ENCODE peak calls at places on chromosomes 13 and 19, in nine cellular contexts. One of them, this sample, is unnamed.

GRCh38 chr13:68078874-68079273 is 848.7 kb upstream of the PCDH9 start:
- DNase-seq in HEK293T: no peak
- DNase-seq in NK-92 treated with Interleukin-12 subunit alpha and Interleukin-12 subunit beta, amount 100 ng/mL, for 24 hours: no peak
- DNase-seq in CD8-positive, alpha-beta T cell: no peak
- DNase-seq in retinal pigment epithelial cell: no peak
- DNase-seq in midbrain: no peak
- DNase-seq in NCI-H1105: no peak
- DNase-seq in stomach: no peak
- DNase-seq in left ventricle myocardium inferior: no peak
- DNase-seq in this sample: no peak

GRCh38 chr19:34226036-34226435 is 28.3 kb upstream of the GARRE1 start:
- DNase-seq in HEK293T: no peak
- DNase-seq in NK-92 treated with Interleukin-12 subunit alpha and Interleukin-12 subunit beta, amount 100 ng/mL, for 24 hours: no peak
- DNase-seq in CD8-positive, alpha-beta T cell: no peak
- DNase-seq in retinal pigment epithelial cell: no peak
- DNase-seq in midbrain: no peak
- DNase-seq in NCI-H1105: no peak
- DNase-seq in stomach: no peak
- DNase-seq in left ventricle myocardium inferior: no peak
- DNase-seq in this sample: no peak

GRCh38 chr13:44172411-44172810 is 201.2 kb upstream of the SERP2 start:
- DNase-seq in HEK293T: no peak
- DNase-seq in NK-92 treated with Interleukin-12 subunit alpha and Interleukin-12 subunit beta, amount 100 ng/mL, for 24 hours: no peak
- DNase-seq in CD8-positive, alpha-beta T cell: no peak
- DNase-seq in retinal pigment epithelial cell: no peak
- DNase-seq in midbrain: no peak
- DNase-seq in NCI-H1105: no peak
- DNase-seq in stomach: no peak
- DNase-seq in left ventricle myocardium inferior: no peak
- DNase-seq in this sample: no peak

GRCh38 chr13:24511019-24511823 is 1.4 kb downstream of the PARP4 start:
- DNase-seq in HEK293T: peak
- DNase-seq in NK-92 treated with Interleukin-12 subunit alpha and Interleukin-12 subunit beta, amount 100 ng/mL, for 24 hours: no peak
- DNase-seq in CD8-positive, alpha-beta T cell: no peak
- DNase-seq in retinal pigment epithelial cell: peak
- DNase-seq in midbrain: no peak
- DNase-seq in NCI-H1105: no peak
- DNase-seq in stomach: peak
- DNase-seq in left ventricle myocardium inferior: no peak
- DNase-seq in this sample: peak

GRCh38 chr19:19053508-19054314 is 10.1 kb upstream of the SLC25A42 start:
- DNase-seq in HEK293T: peak
- DNase-seq in NK-92 treated with Interleukin-12 subunit alpha and Interleukin-12 subunit beta, amount 100 ng/mL, for 24 hours: no peak
- DNase-seq in CD8-positive, alpha-beta T cell: peak
- DNase-seq in retinal pigment epithelial cell: no peak
- DNase-seq in midbrain: peak
- DNase-seq in NCI-H1105: peak
- DNase-seq in stomach: peak
- DNase-seq in left ventricle myocardium inferior: peak
- DNase-seq in this sample: peak

GRCh38 chr19:34430738-34431625 is 2.8 kb downstream of the UBA2 start:
- DNase-seq in HEK293T: peak
- DNase-seq in NK-92 treated with Interleukin-12 subunit alpha and Interleukin-12 subunit beta, amount 100 ng/mL, for 24 hours: no peak
- DNase-seq in CD8-positive, alpha-beta T cell: no peak
- DNase-seq in retinal pigment epithelial cell: no peak
- DNase-seq in midbrain: peak
- DNase-seq in NCI-H1105: peak
- DNase-seq in stomach: no peak
- DNase-seq in left ventricle myocardium inferior: no peak
- DNase-seq in this sample: peak

GRCh38 chr13:35712907-35713685 is 236.6 kb upstream of the MAB21L1 start:
- DNase-seq in HEK293T: no peak
- DNase-seq in NK-92 treated with Interleukin-12 subunit alpha and Interleukin-12 subunit beta, amount 100 ng/mL, for 24 hours: no peak
- DNase-seq in CD8-positive, alpha-beta T cell: no peak
- DNase-seq in retinal pigment epithelial cell: no peak
- DNase-seq in midbrain: no peak
- DNase-seq in NCI-H1105: no peak
- DNase-seq in stomach: no peak
- DNase-seq in left ventricle myocardium inferior: no peak
- DNase-seq in this sample: no peak

GRCh38 chr13:39971526-39971925 is 316.1 kb downstream of the COG6 start:
- DNase-seq in HEK293T: no peak
- DNase-seq in NK-92 treated with Interleukin-12 subunit alpha and Interleukin-12 subunit beta, amount 100 ng/mL, for 24 hours: no peak
- DNase-seq in CD8-positive, alpha-beta T cell: no peak
- DNase-seq in retinal pigment epithelial cell: no peak
- DNase-seq in midbrain: no peak
- DNase-seq in NCI-H1105: no peak
- DNase-seq in stomach: no peak
- DNase-seq in left ventricle myocardium inferior: no peak
- DNase-seq in this sample: no peak

GRCh38 chr13:110265682-110266430 is 41.1 kb downstream of the COL4A1 start:
- DNase-seq in HEK293T: no peak
- DNase-seq in NK-92 treated with Interleukin-12 subunit alpha and Interleukin-12 subunit beta, amount 100 ng/mL, for 24 hours: no peak
- DNase-seq in CD8-positive, alpha-beta T cell: no peak
- DNase-seq in retinal pigment epithelial cell: no peak
- DNase-seq in midbrain: no peak
- DNase-seq in NCI-H1105: peak
- DNase-seq in stomach: no peak
- DNase-seq in left ventricle myocardium inferior: peak
- DNase-seq in this sample: no peak

GRCh38 chr19:17778621-17779280 is 16.2 kb upstream of the B3GNT3 start:
- DNase-seq in HEK293T: peak
- DNase-seq in NK-92 treated with Interleukin-12 subunit alpha and Interleukin-12 subunit beta, amount 100 ng/mL, for 24 hours: no peak
- DNase-seq in CD8-positive, alpha-beta T cell: no peak
- DNase-seq in retinal pigment epithelial cell: no peak
- DNase-seq in midbrain: no peak
- DNase-seq in NCI-H1105: no peak
- DNase-seq in stomach: no peak
- DNase-seq in left ventricle myocardium inferior: no peak
- DNase-seq in this sample: no peak

GRCh38 chr19:3554254-3555083 is 2.9 kb downstream of the MFSD12 start:
- DNase-seq in HEK293T: no peak
- DNase-seq in NK-92 treated with Interleukin-12 subunit alpha and Interleukin-12 subunit beta, amount 100 ng/mL, for 24 hours: no peak
- DNase-seq in CD8-positive, alpha-beta T cell: peak
- DNase-seq in retinal pigment epithelial cell: no peak
- DNase-seq in midbrain: no peak
- DNase-seq in NCI-H1105: no peak
- DNase-seq in stomach: no peak
- DNase-seq in left ventricle myocardium inferior: no peak
- DNase-seq in this sample: peak

GRCh38 chr13:114065926-114066774 is 66.3 kb downstream of the RASA3 start:
- DNase-seq in HEK293T: no peak
- DNase-seq in NK-92 treated with Interleukin-12 subunit alpha and Interleukin-12 subunit beta, amount 100 ng/mL, for 24 hours: no peak
- DNase-seq in CD8-positive, alpha-beta T cell: peak
- DNase-seq in retinal pigment epithelial cell: no peak
- DNase-seq in midbrain: no peak
- DNase-seq in NCI-H1105: no peak
- DNase-seq in stomach: no peak
- DNase-seq in left ventricle myocardium inferior: no peak
- DNase-seq in this sample: peak

GRCh38 chr19:16376649-16377048 is 52.0 kb downstream of the KLF2 start:
- DNase-seq in HEK293T: peak
- DNase-seq in NK-92 treated with Interleukin-12 subunit alpha and Interleukin-12 subunit beta, amount 100 ng/mL, for 24 hours: no peak
- DNase-seq in CD8-positive, alpha-beta T cell: peak
- DNase-seq in retinal pigment epithelial cell: no peak
- DNase-seq in midbrain: no peak
- DNase-seq in NCI-H1105: no peak
- DNase-seq in stomach: no peak
- DNase-seq in left ventricle myocardium inferior: no peak
- DNase-seq in this sample: peak

GRCh38 chr13:109698779-109699178 is 87.6 kb downstream of the IRS2 start:
- DNase-seq in HEK293T: no peak
- DNase-seq in NK-92 treated with Interleukin-12 subunit alpha and Interleukin-12 subunit beta, amount 100 ng/mL, for 24 hours: no peak
- DNase-seq in CD8-positive, alpha-beta T cell: no peak
- DNase-seq in retinal pigment epithelial cell: no peak
- DNase-seq in midbrain: no peak
- DNase-seq in NCI-H1105: no peak
- DNase-seq in stomach: no peak
- DNase-seq in left ventricle myocardium inferior: no peak
- DNase-seq in this sample: no peak

GRCh38 chr13:79245937-79246574 is 160.0 kb downstream of the RBM26 start:
- DNase-seq in HEK293T: peak
- DNase-seq in NK-92 treated with Interleukin-12 subunit alpha and Interleukin-12 subunit beta, amount 100 ng/mL, for 24 hours: no peak
- DNase-seq in CD8-positive, alpha-beta T cell: no peak
- DNase-seq in retinal pigment epithelial cell: no peak
- DNase-seq in midbrain: no peak
- DNase-seq in NCI-H1105: no peak
- DNase-seq in stomach: no peak
- DNase-seq in left ventricle myocardium inferior: no peak
- DNase-seq in this sample: no peak

GRCh38 chr19:46924874-46925547 is 64.2 kb downstream of the ARHGAP35 start:
- DNase-seq in HEK293T: no peak
- DNase-seq in NK-92 treated with Interleukin-12 subunit alpha and Interleukin-12 subunit beta, amount 100 ng/mL, for 24 hours: peak
- DNase-seq in CD8-positive, alpha-beta T cell: peak
- DNase-seq in retinal pigment epithelial cell: no peak
- DNase-seq in midbrain: no peak
- DNase-seq in NCI-H1105: no peak
- DNase-seq in stomach: no peak
- DNase-seq in left ventricle myocardium inferior: no peak
- DNase-seq in this sample: no peak

GRCh38 chr13:111046590-111047141 is 68.4 kb upstream of the ARHGEF7 start:
- DNase-seq in HEK293T: no peak
- DNase-seq in NK-92 treated with Interleukin-12 subunit alpha and Interleukin-12 subunit beta, amount 100 ng/mL, for 24 hours: no peak
- DNase-seq in CD8-positive, alpha-beta T cell: no peak
- DNase-seq in retinal pigment epithelial cell: no peak
- DNase-seq in midbrain: peak
- DNase-seq in NCI-H1105: no peak
- DNase-seq in stomach: no peak
- DNase-seq in left ventricle myocardium inferior: no peak
- DNase-seq in this sample: no peak

GRCh38 chr13:19155321-19155861 is 26.2 kb downstream of the TUBA3C start:
- DNase-seq in HEK293T: no peak
- DNase-seq in NK-92 treated with Interleukin-12 subunit alpha and Interleukin-12 subunit beta, amount 100 ng/mL, for 24 hours: peak
- DNase-seq in CD8-positive, alpha-beta T cell: no peak
- DNase-seq in retinal pigment epithelial cell: no peak
- DNase-seq in midbrain: no peak
- DNase-seq in NCI-H1105: no peak
- DNase-seq in stomach: peak
- DNase-seq in left ventricle myocardium inferior: no peak
- DNase-seq in this sample: no peak

GRCh38 chr13:85586422-85586831 is 212.8 kb downstream of the SLITRK6 start:
- DNase-seq in HEK293T: no peak
- DNase-seq in NK-92 treated with Interleukin-12 subunit alpha and Interleukin-12 subunit beta, amount 100 ng/mL, for 24 hours: no peak
- DNase-seq in CD8-positive, alpha-beta T cell: no peak
- DNase-seq in retinal pigment epithelial cell: no peak
- DNase-seq in midbrain: no peak
- DNase-seq in NCI-H1105: no peak
- DNase-seq in stomach: no peak
- DNase-seq in left ventricle myocardium inferior: no peak
- DNase-seq in this sample: no peak

GRCh38 chr19:44869728-44870470 is 21.2 kb upstream of the TOMM40 start:
- DNase-seq in HEK293T: no peak
- DNase-seq in NK-92 treated with Interleukin-12 subunit alpha and Interleukin-12 subunit beta, amount 100 ng/mL, for 24 hours: no peak
- DNase-seq in CD8-positive, alpha-beta T cell: no peak
- DNase-seq in retinal pigment epithelial cell: no peak
- DNase-seq in midbrain: no peak
- DNase-seq in NCI-H1105: no peak
- DNase-seq in stomach: no peak
- DNase-seq in left ventricle myocardium inferior: no peak
- DNase-seq in this sample: no peak

GRCh38 chr19:32350492-32350891 is 5.1 kb downstream of the ZNF507 start:
- DNase-seq in HEK293T: no peak
- DNase-seq in NK-92 treated with Interleukin-12 subunit alpha and Interleukin-12 subunit beta, amount 100 ng/mL, for 24 hours: no peak
- DNase-seq in CD8-positive, alpha-beta T cell: no peak
- DNase-seq in retinal pigment epithelial cell: no peak
- DNase-seq in midbrain: no peak
- DNase-seq in NCI-H1105: no peak
- DNase-seq in stomach: no peak
- DNase-seq in left ventricle myocardium inferior: no peak
- DNase-seq in this sample: no peak

GRCh38 chr19:51621178-51621577 is 9.0 kb downstream of the SIGLEC5 start:
- DNase-seq in HEK293T: no peak
- DNase-seq in NK-92 treated with Interleukin-12 subunit alpha and Interleukin-12 subunit beta, amount 100 ng/mL, for 24 hours: no peak
- DNase-seq in CD8-positive, alpha-beta T cell: no peak
- DNase-seq in retinal pigment epithelial cell: no peak
- DNase-seq in midbrain: no peak
- DNase-seq in NCI-H1105: no peak
- DNase-seq in stomach: no peak
- DNase-seq in left ventricle myocardium inferior: no peak
- DNase-seq in this sample: no peak

GRCh38 chr13:62040806-62041205 is 625.2 kb upstream of the PCDH20 start:
- DNase-seq in HEK293T: no peak
- DNase-seq in NK-92 treated with Interleukin-12 subunit alpha and Interleukin-12 subunit beta, amount 100 ng/mL, for 24 hours: no peak
- DNase-seq in CD8-positive, alpha-beta T cell: no peak
- DNase-seq in retinal pigment epithelial cell: no peak
- DNase-seq in midbrain: no peak
- DNase-seq in NCI-H1105: no peak
- DNase-seq in stomach: no peak
- DNase-seq in left ventricle myocardium inferior: no peak
- DNase-seq in this sample: no peak

GRCh38 chr19:42255766-42256750 is 1.1 kb upstream of the ERF start:
- DNase-seq in HEK293T: peak
- DNase-seq in NK-92 treated with Interleukin-12 subunit alpha and Interleukin-12 subunit beta, amount 100 ng/mL, for 24 hours: no peak
- DNase-seq in CD8-positive, alpha-beta T cell: no peak
- DNase-seq in retinal pigment epithelial cell: no peak
- DNase-seq in midbrain: peak
- DNase-seq in NCI-H1105: no peak
- DNase-seq in stomach: no peak
- DNase-seq in left ventricle myocardium inferior: peak
- DNase-seq in this sample: no peak

GRCh38 chr19:12783226-12783848 is 7.9 kb upstream of the JUNB start:
- DNase-seq in HEK293T: no peak
- DNase-seq in NK-92 treated with Interleukin-12 subunit alpha and Interleukin-12 subunit beta, amount 100 ng/mL, for 24 hours: no peak
- DNase-seq in CD8-positive, alpha-beta T cell: no peak
- DNase-seq in retinal pigment epithelial cell: no peak
- DNase-seq in midbrain: no peak
- DNase-seq in NCI-H1105: no peak
- DNase-seq in stomach: no peak
- DNase-seq in left ventricle myocardium inferior: no peak
- DNase-seq in this sample: no peak

GRCh38 chr13:105513448-105513847 is 1022.0 kb downstream of the EFNB2 start:
- DNase-seq in HEK293T: no peak
- DNase-seq in NK-92 treated with Interleukin-12 subunit alpha and Interleukin-12 subunit beta, amount 100 ng/mL, for 24 hours: no peak
- DNase-seq in CD8-positive, alpha-beta T cell: no peak
- DNase-seq in retinal pigment epithelial cell: no peak
- DNase-seq in midbrain: no peak
- DNase-seq in NCI-H1105: no peak
- DNase-seq in stomach: no peak
- DNase-seq in left ventricle myocardium inferior: no peak
- DNase-seq in this sample: no peak

GRCh38 chr13:25233861-25234260 is 53.4 kb downstream of the MTMR6 start:
- DNase-seq in HEK293T: no peak
- DNase-seq in NK-92 treated with Interleukin-12 subunit alpha and Interleukin-12 subunit beta, amount 100 ng/mL, for 24 hours: no peak
- DNase-seq in CD8-positive, alpha-beta T cell: no peak
- DNase-seq in retinal pigment epithelial cell: no peak
- DNase-seq in midbrain: no peak
- DNase-seq in NCI-H1105: no peak
- DNase-seq in stomach: no peak
- DNase-seq in left ventricle myocardium inferior: no peak
- DNase-seq in this sample: no peak

GRCh38 chr19:33373701-33374405 is at the start of gene CEBPG:
- DNase-seq in HEK293T: peak
- DNase-seq in NK-92 treated with Interleukin-12 subunit alpha and Interleukin-12 subunit beta, amount 100 ng/mL, for 24 hours: peak
- DNase-seq in CD8-positive, alpha-beta T cell: no peak
- DNase-seq in retinal pigment epithelial cell: no peak
- DNase-seq in midbrain: no peak
- DNase-seq in NCI-H1105: peak
- DNase-seq in stomach: peak
- DNase-seq in left ventricle myocardium inferior: peak
- DNase-seq in this sample: peak

GRCh38 chr13:46731535-46731934 is 65.4 kb downstream of the ESD start:
- DNase-seq in HEK293T: no peak
- DNase-seq in NK-92 treated with Interleukin-12 subunit alpha and Interleukin-12 subunit beta, amount 100 ng/mL, for 24 hours: no peak
- DNase-seq in CD8-positive, alpha-beta T cell: no peak
- DNase-seq in retinal pigment epithelial cell: no peak
- DNase-seq in midbrain: no peak
- DNase-seq in NCI-H1105: no peak
- DNase-seq in stomach: no peak
- DNase-seq in left ventricle myocardium inferior: no peak
- DNase-seq in this sample: no peak

GRCh38 chr19:50858896-50859295 is 4.2 kb downstream of the KLK3 start:
- DNase-seq in HEK293T: no peak
- DNase-seq in NK-92 treated with Interleukin-12 subunit alpha and Interleukin-12 subunit beta, amount 100 ng/mL, for 24 hours: no peak
- DNase-seq in CD8-positive, alpha-beta T cell: no peak
- DNase-seq in retinal pigment epithelial cell: no peak
- DNase-seq in midbrain: no peak
- DNase-seq in NCI-H1105: peak
- DNase-seq in stomach: no peak
- DNase-seq in left ventricle myocardium inferior: no peak
- DNase-seq in this sample: no peak

GRCh38 chr13:31629085-31629785 is 110.1 kb upstream of the RXFP2 start:
- DNase-seq in HEK293T: no peak
- DNase-seq in NK-92 treated with Interleukin-12 subunit alpha and Interleukin-12 subunit beta, amount 100 ng/mL, for 24 hours: no peak
- DNase-seq in CD8-positive, alpha-beta T cell: no peak
- DNase-seq in retinal pigment epithelial cell: no peak
- DNase-seq in midbrain: no peak
- DNase-seq in NCI-H1105: no peak
- DNase-seq in stomach: no peak
- DNase-seq in left ventricle myocardium inferior: no peak
- DNase-seq in this sample: no peak